ENCODE peak calls at places on chromosomes 7 and 10, in eight cellular contexts. One of them, this sample, is unnamed.
A peak's percentile ranks its signal among the peaks of the same experiment; 100 is the strongest.

GRCh38 chr7:46165281-46165680 is 244.2 kb upstream of the IGFBP3 start:
- DNase-seq in neural progenitor cell: no peak
- DNase-seq in GM23248: peak; percentile 81
- DNase-seq in H9: no peak
- DNase-seq in IMR-90: peak; percentile 88
- DNase-seq in fibroblast of lung: no peak
- DNase-seq in PC-3: peak; percentile 54
- DNase-seq in HepG2: no peak
- DNase-seq in this sample: no peak

GRCh38 chr7:122618603-122619189 is 80.2 kb downstream of the RNF133 start:
- DNase-seq in fibroblast of lung: no peak
- DNase-seq in GM23248: no peak
- DNase-seq in HepG2: no peak
- DNase-seq in H9: no peak
- DNase-seq in IMR-90: no peak
- DNase-seq in neural progenitor cell: no peak
- DNase-seq in PC-3: no peak
- DNase-seq in this sample: no peak

GRCh38 chr10:17504547-17505245 is 50.3 kb upstream of the ST8SIA6 start:
- DNase-seq in PC-3: peak; percentile 28
- DNase-seq in GM23248: peak; percentile 80
- DNase-seq in HepG2: no peak
- DNase-seq in neural progenitor cell: no peak
- DNase-seq in IMR-90: peak; percentile 84
- DNase-seq in fibroblast of lung: peak; percentile 41
- DNase-seq in H9: no peak
- DNase-seq in this sample: no peak

GRCh38 chr10:3624367-3624766 is 160.6 kb downstream of the KLF6 start:
- DNase-seq in PC-3: peak; percentile 6
- DNase-seq in GM23248: peak; percentile 69
- DNase-seq in fibroblast of lung: peak; percentile 88
- DNase-seq in IMR-90: peak; percentile 88
- DNase-seq in HepG2: no peak
- DNase-seq in H9: no peak
- DNase-seq in neural progenitor cell: no peak
- DNase-seq in this sample: no peak

GRCh38 chr10:70458329-70459060 is 17.0 kb upstream of the NODAL start:
- DNase-seq in HepG2: no peak
- DNase-seq in PC-3: peak; percentile 89
- DNase-seq in H9: peak; percentile 57
- DNase-seq in fibroblast of lung: peak; percentile 73
- DNase-seq in IMR-90: peak; percentile 73
- DNase-seq in GM23248: peak; percentile 96
- DNase-seq in neural progenitor cell: peak; percentile 72
- DNase-seq in this sample: peak; percentile 79

GRCh38 chr10:14692344-14693199 is 82.1 kb downstream of the FAM107B start:
- DNase-seq in GM23248: no peak
- DNase-seq in IMR-90: no peak
- DNase-seq in PC-3: no peak
- DNase-seq in H9: no peak
- DNase-seq in neural progenitor cell: no peak
- DNase-seq in HepG2: no peak
- DNase-seq in fibroblast of lung: no peak
- DNase-seq in this sample: no peak

GRCh38 chr10:22710139-22710745 is 4.1 kb downstream of the PIP4K2A start:
- DNase-seq in GM23248: no peak
- DNase-seq in IMR-90: no peak
- DNase-seq in PC-3: no peak
- DNase-seq in fibroblast of lung: no peak
- DNase-seq in HepG2: no peak
- DNase-seq in H9: no peak
- DNase-seq in neural progenitor cell: no peak
- DNase-seq in this sample: no peak

GRCh38 chr7:13749666-13750065 is 239.8 kb downstream of the ETV1 start:
- DNase-seq in H9: no peak
- DNase-seq in IMR-90: no peak
- DNase-seq in HepG2: no peak
- DNase-seq in fibroblast of lung: no peak
- DNase-seq in neural progenitor cell: no peak
- DNase-seq in PC-3: no peak
- DNase-seq in GM23248: no peak
- DNase-seq in this sample: no peak

GRCh38 chr10:95266674-95267095 is 24.1 kb downstream of the PDLIM1 start:
- DNase-seq in GM23248: peak; percentile 94
- DNase-seq in HepG2: peak; percentile 76
- DNase-seq in IMR-90: peak; percentile 88
- DNase-seq in neural progenitor cell: peak; percentile 14
- DNase-seq in H9: no peak
- DNase-seq in PC-3: peak; percentile 55
- DNase-seq in fibroblast of lung: peak; percentile 57
- DNase-seq in this sample: peak; percentile 91

GRCh38 chr10:119113805-119114732 is 10.2 kb downstream of the DENND10 start:
- DNase-seq in H9: no peak
- DNase-seq in HepG2: peak; percentile 98
- DNase-seq in IMR-90: peak; percentile 95
- DNase-seq in neural progenitor cell: no peak
- DNase-seq in fibroblast of lung: peak; percentile 93
- DNase-seq in GM23248: peak; percentile 95
- DNase-seq in PC-3: peak; percentile 54
- DNase-seq in this sample: no peak

GRCh38 chr10:58950618-58951017 is 225.8 kb upstream of the PHYHIPL start:
- DNase-seq in HepG2: peak; percentile 12
- DNase-seq in H9: no peak
- DNase-seq in neural progenitor cell: no peak
- DNase-seq in GM23248: peak; percentile 69
- DNase-seq in IMR-90: peak; percentile 18
- DNase-seq in PC-3: peak; percentile 78
- DNase-seq in fibroblast of lung: no peak
- DNase-seq in this sample: no peak

GRCh38 chr7:29610031-29610490 is 46.4 kb downstream of the PRR15 start:
- DNase-seq in fibroblast of lung: peak; percentile 33
- DNase-seq in neural progenitor cell: no peak
- DNase-seq in IMR-90: no peak
- DNase-seq in H9: no peak
- DNase-seq in HepG2: no peak
- DNase-seq in GM23248: peak; percentile 59
- DNase-seq in PC-3: no peak
- DNase-seq in this sample: no peak

GRCh38 chr7:66921918-66922486 is 977 bp downstream of the TMEM248 start:
- DNase-seq in fibroblast of lung: no peak
- DNase-seq in PC-3: peak; percentile 18
- DNase-seq in IMR-90: no peak
- DNase-seq in HepG2: peak; percentile 30
- DNase-seq in GM23248: peak; percentile 40
- DNase-seq in H9: no peak
- DNase-seq in neural progenitor cell: peak; percentile 39
- DNase-seq in this sample: peak; percentile 54

GRCh38 chr7:3138992-3139391 is 95.3 kb upstream of the CARD11 start:
- DNase-seq in neural progenitor cell: no peak
- DNase-seq in HepG2: no peak
- DNase-seq in fibroblast of lung: peak; percentile 48
- DNase-seq in IMR-90: no peak
- DNase-seq in H9: no peak
- DNase-seq in GM23248: no peak
- DNase-seq in PC-3: no peak
- DNase-seq in this sample: no peak

GRCh38 chr7:74627699-74628411 is 29.7 kb upstream of the GTF2I start:
- DNase-seq in HepG2: peak; percentile 93
- DNase-seq in IMR-90: peak; percentile 27
- DNase-seq in PC-3: no peak
- DNase-seq in fibroblast of lung: peak; percentile 76
- DNase-seq in GM23248: peak; percentile 69
- DNase-seq in neural progenitor cell: peak; percentile 91
- DNase-seq in H9: peak; percentile 47
- DNase-seq in this sample: no peak

GRCh38 chr10:7272008-7272407 is 138.8 kb downstream of the SFMBT2 start:
- DNase-seq in H9: no peak
- DNase-seq in fibroblast of lung: no peak
- DNase-seq in IMR-90: no peak
- DNase-seq in HepG2: no peak
- DNase-seq in PC-3: no peak
- DNase-seq in neural progenitor cell: no peak
- DNase-seq in GM23248: no peak
- DNase-seq in this sample: no peak

GRCh38 chr10:106931159-106931852 is 233.2 kb downstream of the SORCS1 start:
- DNase-seq in H9: no peak
- DNase-seq in neural progenitor cell: no peak
- DNase-seq in IMR-90: no peak
- DNase-seq in fibroblast of lung: no peak
- DNase-seq in GM23248: no peak
- DNase-seq in HepG2: peak; percentile 48
- DNase-seq in PC-3: no peak
- DNase-seq in this sample: no peak

GRCh38 chr10:106931853-106932249 is 232.7 kb downstream of the SORCS1 start:
- DNase-seq in H9: no peak
- DNase-seq in fibroblast of lung: no peak
- DNase-seq in GM23248: no peak
- DNase-seq in neural progenitor cell: no peak
- DNase-seq in IMR-90: no peak
- DNase-seq in HepG2: no peak
- DNase-seq in PC-3: no peak
- DNase-seq in this sample: no peak

GRCh38 chr10:106925187-106925586 is 239.3 kb downstream of the SORCS1 start:
- DNase-seq in neural progenitor cell: peak; percentile 37
- DNase-seq in fibroblast of lung: no peak
- DNase-seq in HepG2: no peak
- DNase-seq in IMR-90: no peak
- DNase-seq in PC-3: no peak
- DNase-seq in H9: no peak
- DNase-seq in GM23248: no peak
- DNase-seq in this sample: no peak

GRCh38 chr10:106930751-106931150 is 233.8 kb downstream of the SORCS1 start:
- DNase-seq in HepG2: no peak
- DNase-seq in neural progenitor cell: no peak
- DNase-seq in GM23248: no peak
- DNase-seq in H9: no peak
- DNase-seq in PC-3: no peak
- DNase-seq in fibroblast of lung: no peak
- DNase-seq in IMR-90: no peak
- DNase-seq in this sample: no peak

GRCh38 chr10:106929291-106929925 is 235.1 kb downstream of the SORCS1 start:
- DNase-seq in PC-3: no peak
- DNase-seq in fibroblast of lung: no peak
- DNase-seq in GM23248: no peak
- DNase-seq in IMR-90: no peak
- DNase-seq in HepG2: no peak
- DNase-seq in H9: no peak
- DNase-seq in neural progenitor cell: peak; percentile 68
- DNase-seq in this sample: no peak
- H4K20me1 ChIP-seq in PC-3: no peaks in the 10 kb centered on the region
- H4K20me1 ChIP-seq in fibroblast of lung: no peaks in the 10 kb centered on the region
- H4K20me1 ChIP-seq in GM23248: no peaks in the 10 kb centered on the region
- H4K20me1 ChIP-seq in IMR-90: no peaks in the 10 kb centered on the region
- H4K20me1 ChIP-seq in HepG2: no peaks in the 10 kb centered on the region
- H4K20me1 ChIP-seq in H9: no peaks in the 10 kb centered on the region
- H4K20me1 ChIP-seq in neural progenitor cell: no peaks in the 10 kb centered on the region
- H4K20me1 ChIP-seq in this sample: no peaks in the 10 kb centered on the region

GRCh38 chr7:129832701-129833227 is 120.0 kb downstream of the UBE2H start:
- DNase-seq in neural progenitor cell: no peak
- DNase-seq in PC-3: no peak
- DNase-seq in fibroblast of lung: no peak
- DNase-seq in H9: no peak
- DNase-seq in GM23248: no peak
- DNase-seq in HepG2: no peak
- DNase-seq in IMR-90: no peak
- DNase-seq in this sample: no peak
- H4K20me1 ChIP-seq in neural progenitor cell: peaks cover 60% of the 10 kb centered on the region
- H4K20me1 ChIP-seq in PC-3: no peaks in the 10 kb centered on the region
- H4K20me1 ChIP-seq in fibroblast of lung: no peaks in the 10 kb centered on the region
- H4K20me1 ChIP-seq in H9: no peaks in the 10 kb centered on the region
- H4K20me1 ChIP-seq in GM23248: no peaks in the 10 kb centered on the region
- H4K20me1 ChIP-seq in HepG2: no peaks in the 10 kb centered on the region
- H4K20me1 ChIP-seq in IMR-90: no peaks in the 10 kb centered on the region
- H4K20me1 ChIP-seq in this sample: no peaks in the 10 kb centered on the region

GRCh38 chr10:10849306-10849705 is 168.4 kb upstream of the CELF2 start:
- DNase-seq in HepG2: no peak
- DNase-seq in PC-3: no peak
- DNase-seq in fibroblast of lung: no peak
- DNase-seq in H9: no peak
- DNase-seq in IMR-90: no peak
- DNase-seq in GM23248: no peak
- DNase-seq in neural progenitor cell: no peak
- DNase-seq in this sample: peak; percentile 23

GRCh38 chr10:10846476-10846875 is 171.2 kb upstream of the CELF2 start:
- DNase-seq in H9: no peak
- DNase-seq in HepG2: no peak
- DNase-seq in neural progenitor cell: no peak
- DNase-seq in fibroblast of lung: no peak
- DNase-seq in PC-3: no peak
- DNase-seq in GM23248: no peak
- DNase-seq in IMR-90: no peak
- DNase-seq in this sample: no peak

GRCh38 chr10:10850227-10850626 is 167.4 kb upstream of the CELF2 start:
- DNase-seq in HepG2: no peak
- DNase-seq in neural progenitor cell: no peak
- DNase-seq in fibroblast of lung: no peak
- DNase-seq in IMR-90: no peak
- DNase-seq in H9: no peak
- DNase-seq in PC-3: no peak
- DNase-seq in GM23248: no peak
- DNase-seq in this sample: no peak

GRCh38 chr10:10847313-10847712 is 170.4 kb upstream of the CELF2 start:
- DNase-seq in H9: no peak
- DNase-seq in GM23248: no peak
- DNase-seq in IMR-90: no peak
- DNase-seq in fibroblast of lung: no peak
- DNase-seq in PC-3: no peak
- DNase-seq in HepG2: no peak
- DNase-seq in neural progenitor cell: no peak
- DNase-seq in this sample: no peak

DNA sequence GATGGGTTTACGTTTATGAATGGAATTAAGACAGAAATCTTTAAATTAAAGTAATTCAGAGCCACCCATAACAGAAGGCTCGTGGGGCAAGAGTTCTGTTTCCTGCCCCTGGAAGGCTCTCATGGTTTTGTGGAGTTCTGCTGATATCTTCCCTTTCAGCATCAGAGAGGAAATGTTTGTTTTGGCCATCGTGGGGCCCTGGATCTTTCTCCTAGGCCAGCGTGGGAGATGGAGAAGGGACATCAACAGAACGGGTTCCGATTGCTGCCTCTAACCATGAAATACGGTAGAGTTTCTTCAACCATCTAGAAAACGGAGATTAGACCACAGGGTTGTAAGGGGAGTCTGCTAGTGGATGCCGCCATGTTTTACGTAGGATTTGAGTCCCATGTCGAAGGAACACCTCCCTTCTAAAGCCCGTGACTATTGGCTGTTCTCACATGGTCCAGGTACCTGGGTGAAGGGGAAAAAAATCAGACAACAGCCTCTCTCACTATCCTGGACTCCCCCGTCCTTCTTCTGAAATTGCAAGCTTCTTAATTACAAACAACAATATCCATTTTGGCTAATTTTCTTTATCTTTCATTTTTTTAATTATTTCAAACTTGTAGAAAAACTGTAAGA is 169.1 kb upstream of the CELF2 start:
- DNase-seq in IMR-90: no peak
- DNase-seq in H9: no peak
- DNase-seq in PC-3: no peak
- DNase-seq in fibroblast of lung: no peak
- DNase-seq in HepG2: no peak
- DNase-seq in GM23248: no peak
- DNase-seq in neural progenitor cell: no peak
- DNase-seq in this sample: no peak
- H4K20me1 ChIP-seq in IMR-90: no peaks in the 10 kb centered on the region
- H4K20me1 ChIP-seq in H9: no peaks in the 10 kb centered on the region
- H4K20me1 ChIP-seq in PC-3: no peaks in the 10 kb centered on the region
- H4K20me1 ChIP-seq in fibroblast of lung: no peaks in the 10 kb centered on the region
- H4K20me1 ChIP-seq in HepG2: no peaks in the 10 kb centered on the region
- H4K20me1 ChIP-seq in GM23248: no peaks in the 10 kb centered on the region
- H4K20me1 ChIP-seq in neural progenitor cell: no peaks in the 10 kb centered on the region
- H4K20me1 ChIP-seq in this sample: no peaks in the 10 kb centered on the region

GRCh38 chr10:121293121-121293520 is 305.1 kb downstream of the FGFR2 start:
- DNase-seq in neural progenitor cell: no peak
- DNase-seq in HepG2: no peak
- DNase-seq in PC-3: no peak
- DNase-seq in IMR-90: no peak
- DNase-seq in H9: no peak
- DNase-seq in GM23248: no peak
- DNase-seq in fibroblast of lung: no peak
- DNase-seq in this sample: no peak
- H4K20me1 ChIP-seq in neural progenitor cell: no peaks in the 10 kb centered on the region
- H4K20me1 ChIP-seq in HepG2: no peaks in the 10 kb centered on the region
- H4K20me1 ChIP-seq in PC-3: no peaks in the 10 kb centered on the region
- H4K20me1 ChIP-seq in IMR-90: no peaks in the 10 kb centered on the region
- H4K20me1 ChIP-seq in H9: no peaks in the 10 kb centered on the region
- H4K20me1 ChIP-seq in GM23248: no peaks in the 10 kb centered on the region
- H4K20me1 ChIP-seq in fibroblast of lung: no peaks in the 10 kb centered on the region
- H4K20me1 ChIP-seq in this sample: no peaks in the 10 kb centered on the region